ENCODE peak calls at places on chromosomes 13 and 19, in five cellular contexts. One of them, this sample, is unnamed. For H3K4me1 and H3K9me3, the result is how much of the 10 kb centered on the place peaks cover.

GRCh38 chr13:36275190-36276002 is 22.2 kb downstream of the CCDC169 start:
- DNase-seq in cardiac muscle cell: peak
- DNase-seq in mammary epithelial cell: no peak
- DNase-seq in heart right ventricle: no peak
- DNase-seq in pancreas: no peak
- DNase-seq in this sample: no peak

GRCh38 chr13:51222510-51223283 is 499 bp downstream of the FAM124A start:
- DNase-seq in cardiac muscle cell: no peak
- DNase-seq in mammary epithelial cell: no peak
- DNase-seq in heart right ventricle: no peak
- DNase-seq in pancreas: no peak
- DNase-seq in this sample: no peak

GRCh38 chr19:15288146-15288963 is 44.0 kb downstream of the BRD4 start:
- DNase-seq in cardiac muscle cell: no peak
- DNase-seq in mammary epithelial cell: peak
- DNase-seq in heart right ventricle: no peak
- DNase-seq in pancreas: no peak
- DNase-seq in this sample: no peak

GRCh38 chr19:19067276-19068072 is 3.7 kb downstream of the SLC25A42 start:
- DNase-seq in cardiac muscle cell: no peak
- DNase-seq in mammary epithelial cell: no peak
- DNase-seq in heart right ventricle: no peak
- DNase-seq in pancreas: no peak
- DNase-seq in this sample: no peak

GRCh38 chr13:75310005-75310580 is 171.9 kb downstream of the TBC1D4 start:
- DNase-seq in cardiac muscle cell: no peak
- DNase-seq in mammary epithelial cell: no peak
- DNase-seq in heart right ventricle: no peak
- DNase-seq in pancreas: no peak
- DNase-seq in this sample: no peak

GRCh38 chr19:743168-743687 is 7.7 kb upstream of the MISP start:
- DNase-seq in cardiac muscle cell: peak
- DNase-seq in mammary epithelial cell: no peak
- DNase-seq in heart right ventricle: no peak
- DNase-seq in pancreas: no peak
- DNase-seq in this sample: no peak

GRCh38 chr19:41928221-41928683 is at the start of gene ERFL:
- DNase-seq in cardiac muscle cell: no peak
- DNase-seq in mammary epithelial cell: no peak
- DNase-seq in heart right ventricle: no peak
- DNase-seq in pancreas: no peak
- DNase-seq in this sample: no peak

GRCh38 chr13:67023088-67023893 is 206.8 kb downstream of the PCDH9 start:
- DNase-seq in cardiac muscle cell: peak
- DNase-seq in mammary epithelial cell: peak
- DNase-seq in heart right ventricle: no peak
- DNase-seq in pancreas: no peak
- DNase-seq in this sample: no peak

GRCh38 chr19:17751103-17751911 is at the start of gene FCHO1:
- DNase-seq in cardiac muscle cell: no peak
- DNase-seq in mammary epithelial cell: no peak
- DNase-seq in heart right ventricle: peak
- DNase-seq in pancreas: no peak
- DNase-seq in this sample: peak

GRCh38 chr13:79999601-80000000 is 341.3 kb downstream of the SPRY2 start:
- DNase-seq in cardiac muscle cell: no peak
- DNase-seq in mammary epithelial cell: no peak
- DNase-seq in heart right ventricle: no peak
- DNase-seq in pancreas: no peak
- DNase-seq in this sample: no peak

GRCh38 chr19:16896913-16897571 is 8.2 kb downstream of the F2RL3 start:
- DNase-seq in cardiac muscle cell: peak
- DNase-seq in mammary epithelial cell: peak
- DNase-seq in heart right ventricle: peak
- DNase-seq in pancreas: peak
- DNase-seq in this sample: peak

GRCh38 chr13:99995104-99995502 is 13.5 kb downstream of the ZIC2 start:
- DNase-seq in cardiac muscle cell: no peak
- DNase-seq in mammary epithelial cell: no peak
- DNase-seq in heart right ventricle: no peak
- DNase-seq in pancreas: no peak
- DNase-seq in this sample: no peak

GRCh38 chr13:53382008-53382407 is 353.4 kb downstream of the OLFM4 start:
- DNase-seq in cardiac muscle cell: no peak
- DNase-seq in mammary epithelial cell: no peak
- DNase-seq in heart right ventricle: no peak
- DNase-seq in pancreas: no peak
- DNase-seq in this sample: no peak

GRCh38 chr19:16117594-16118033 is 5.9 kb downstream of the RAB8A start:
- DNase-seq in cardiac muscle cell: no peak
- DNase-seq in mammary epithelial cell: no peak
- DNase-seq in heart right ventricle: no peak
- DNase-seq in pancreas: no peak
- DNase-seq in this sample: no peak

GRCh38 chr19:18650048-18650435 is 13.2 kb downstream of the KLHL26 start:
- DNase-seq in cardiac muscle cell: peak
- DNase-seq in mammary epithelial cell: no peak
- DNase-seq in heart right ventricle: peak
- DNase-seq in pancreas: no peak
- DNase-seq in this sample: no peak

GRCh38 chr19:7722231-7722651 is 9.7 kb downstream of the CLEC4G start:
- DNase-seq in cardiac muscle cell: no peak
- DNase-seq in mammary epithelial cell: no peak
- DNase-seq in heart right ventricle: no peak
- DNase-seq in pancreas: no peak
- DNase-seq in this sample: no peak

GRCh38 chr19:55209430-55210119 is at the start of gene PTPRH:
- DNase-seq in cardiac muscle cell: no peak
- DNase-seq in mammary epithelial cell: no peak
- DNase-seq in heart right ventricle: no peak
- DNase-seq in pancreas: peak
- DNase-seq in this sample: no peak

GRCh38 chr13:40876020-40876738 is 86.8 kb downstream of the SLC25A15 start:
- DNase-seq in cardiac muscle cell: no peak
- DNase-seq in mammary epithelial cell: no peak
- DNase-seq in heart right ventricle: no peak
- DNase-seq in pancreas: no peak
- DNase-seq in this sample: no peak

GRCh38 chr13:103275708-103276107 is 209.5 kb upstream of the SLC10A2 start:
- DNase-seq in cardiac muscle cell: no peak
- DNase-seq in mammary epithelial cell: peak
- DNase-seq in heart right ventricle: no peak
- DNase-seq in pancreas: no peak
- DNase-seq in this sample: no peak

GRCh38 chr13:98411617-98412310 is 165.1 kb downstream of the STK24 start:
- DNase-seq in cardiac muscle cell: peak
- DNase-seq in mammary epithelial cell: no peak
- DNase-seq in heart right ventricle: no peak
- DNase-seq in pancreas: no peak
- DNase-seq in this sample: peak

GRCh38 chr13:79287994-79288795 is 117.9 kb downstream of the RBM26 start:
- DNase-seq in cardiac muscle cell: no peak
- DNase-seq in mammary epithelial cell: no peak
- DNase-seq in heart right ventricle: no peak
- DNase-seq in pancreas: no peak
- DNase-seq in this sample: no peak

GRCh38 chr13:31320946-31321345 is 121.2 kb downstream of the B3GLCT start:
- DNase-seq in cardiac muscle cell: no peak
- DNase-seq in mammary epithelial cell: no peak
- DNase-seq in heart right ventricle: no peak
- DNase-seq in pancreas: no peak
- DNase-seq in this sample: no peak

GRCh38 chr13:31321457-31321856 is 121.7 kb downstream of the B3GLCT start:
- DNase-seq in cardiac muscle cell: no peak
- DNase-seq in mammary epithelial cell: no peak
- DNase-seq in heart right ventricle: no peak
- DNase-seq in pancreas: no peak
- DNase-seq in this sample: no peak

GRCh38 chr13:31322702-31323101 is 122.9 kb downstream of the B3GLCT start:
- DNase-seq in cardiac muscle cell: no peak
- DNase-seq in mammary epithelial cell: peak
- DNase-seq in heart right ventricle: no peak
- DNase-seq in pancreas: no peak
- DNase-seq in this sample: no peak

GRCh38 chr13:31327157-31327556 is 127.4 kb downstream of the B3GLCT start:
- DNase-seq in cardiac muscle cell: no peak
- DNase-seq in mammary epithelial cell: no peak
- DNase-seq in heart right ventricle: no peak
- DNase-seq in pancreas: no peak
- DNase-seq in this sample: no peak

GRCh38 chr13:31322025-31322424 is 122.2 kb downstream of the B3GLCT start:
- DNase-seq in cardiac muscle cell: peak
- DNase-seq in mammary epithelial cell: peak
- DNase-seq in heart right ventricle: no peak
- DNase-seq in pancreas: no peak
- DNase-seq in this sample: no peak
- H3K4me1 ChIP-seq in cardiac muscle cell: under half
- H3K4me1 ChIP-seq in mammary epithelial cell: under half
- H3K4me1 ChIP-seq in heart right ventricle: under half
- H3K4me1 ChIP-seq in pancreas: under half
- H3K4me1 ChIP-seq in this sample: under half

GRCh38 chr13:19573072-19573716 is 11.9 kb upstream of the TPTE2 start:
- DNase-seq in cardiac muscle cell: no peak
- DNase-seq in mammary epithelial cell: no peak
- DNase-seq in heart right ventricle: no peak
- DNase-seq in pancreas: no peak
- DNase-seq in this sample: no peak
- H3K27ac ChIP-seq in cardiac muscle cell: no peak
- H3K27ac ChIP-seq in mammary epithelial cell: no peak
- H3K27ac ChIP-seq in heart right ventricle: no peak
- H3K27ac ChIP-seq in pancreas: no peak
- H3K27ac ChIP-seq in this sample: no peak

DNA sequence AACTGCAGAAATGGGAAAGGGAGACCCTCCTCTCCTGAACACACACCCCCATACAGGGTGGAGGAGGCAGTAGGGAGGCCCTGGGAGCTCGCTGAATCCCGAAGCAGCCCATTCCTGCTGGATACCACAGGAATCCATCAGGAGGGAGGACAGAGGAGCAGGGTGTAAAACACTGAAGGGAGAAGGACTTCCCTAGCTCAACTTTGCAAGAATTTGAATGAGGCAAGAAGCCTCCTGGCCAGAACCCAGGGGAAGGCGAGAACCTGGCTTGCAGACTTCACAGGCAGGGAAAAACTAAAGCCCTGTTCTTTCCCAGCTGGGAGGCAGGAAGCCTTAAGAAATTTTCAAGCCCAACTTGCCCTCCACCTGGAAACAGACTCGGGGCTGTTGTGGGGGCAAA is 43.5 kb downstream of the ZNF91 start:
- DNase-seq in cardiac muscle cell: no peak
- DNase-seq in mammary epithelial cell: no peak
- DNase-seq in heart right ventricle: no peak
- DNase-seq in pancreas: no peak
- DNase-seq in this sample: no peak
- H3K9me3 ChIP-seq in cardiac muscle cell: under half
- H3K9me3 ChIP-seq in mammary epithelial cell: half or more
- H3K9me3 ChIP-seq in heart right ventricle: under half
- H3K9me3 ChIP-seq in pancreas: under half
- H3K9me3 ChIP-seq in this sample: under half

GRCh38 chr13:43240278-43240677 is 216.9 kb downstream of the DNAJC15 start:
- DNase-seq in cardiac muscle cell: no peak
- DNase-seq in mammary epithelial cell: no peak
- DNase-seq in heart right ventricle: no peak
- DNase-seq in pancreas: no peak
- DNase-seq in this sample: no peak
- H3K4me1 ChIP-seq in cardiac muscle cell: under half
- H3K4me1 ChIP-seq in mammary epithelial cell: under half
- H3K4me1 ChIP-seq in heart right ventricle: under half
- H3K4me1 ChIP-seq in pancreas: under half
- H3K4me1 ChIP-seq in this sample: under half

GRCh38 chr19:35206855-35207254 is 21.7 kb downstream of the FAM187B start:
- DNase-seq in cardiac muscle cell: no peak
- DNase-seq in mammary epithelial cell: no peak
- DNase-seq in heart right ventricle: no peak
- DNase-seq in pancreas: no peak
- DNase-seq in this sample: no peak
- H3K27ac ChIP-seq in cardiac muscle cell: no peak
- H3K27ac ChIP-seq in mammary epithelial cell: no peak
- H3K27ac ChIP-seq in heart right ventricle: no peak
- H3K27ac ChIP-seq in pancreas: no peak
- H3K27ac ChIP-seq in this sample: peak

GRCh38 chr19:57031156-57031555 is 88.6 kb upstream of the USP29 start:
- DNase-seq in cardiac muscle cell: no peak
- DNase-seq in mammary epithelial cell: no peak
- DNase-seq in heart right ventricle: no peak
- DNase-seq in pancreas: no peak
- DNase-seq in this sample: no peak
- H3K9me3 ChIP-seq in cardiac muscle cell: under half
- H3K9me3 ChIP-seq in mammary epithelial cell: under half
- H3K9me3 ChIP-seq in heart right ventricle: under half
- H3K9me3 ChIP-seq in pancreas: under half
- H3K9me3 ChIP-seq in this sample: under half

GRCh38 chr19:47507031-47507430 is 7.8 kb downstream of the NAPA start:
- DNase-seq in cardiac muscle cell: no peak
- DNase-seq in mammary epithelial cell: no peak
- DNase-seq in heart right ventricle: no peak
- DNase-seq in pancreas: peak
- DNase-seq in this sample: no peak
- H3K4me1 ChIP-seq in cardiac muscle cell: under half
- H3K4me1 ChIP-seq in mammary epithelial cell: under half
- H3K4me1 ChIP-seq in heart right ventricle: half or more
- H3K4me1 ChIP-seq in pancreas: under half
- H3K4me1 ChIP-seq in this sample: under half

DNA sequence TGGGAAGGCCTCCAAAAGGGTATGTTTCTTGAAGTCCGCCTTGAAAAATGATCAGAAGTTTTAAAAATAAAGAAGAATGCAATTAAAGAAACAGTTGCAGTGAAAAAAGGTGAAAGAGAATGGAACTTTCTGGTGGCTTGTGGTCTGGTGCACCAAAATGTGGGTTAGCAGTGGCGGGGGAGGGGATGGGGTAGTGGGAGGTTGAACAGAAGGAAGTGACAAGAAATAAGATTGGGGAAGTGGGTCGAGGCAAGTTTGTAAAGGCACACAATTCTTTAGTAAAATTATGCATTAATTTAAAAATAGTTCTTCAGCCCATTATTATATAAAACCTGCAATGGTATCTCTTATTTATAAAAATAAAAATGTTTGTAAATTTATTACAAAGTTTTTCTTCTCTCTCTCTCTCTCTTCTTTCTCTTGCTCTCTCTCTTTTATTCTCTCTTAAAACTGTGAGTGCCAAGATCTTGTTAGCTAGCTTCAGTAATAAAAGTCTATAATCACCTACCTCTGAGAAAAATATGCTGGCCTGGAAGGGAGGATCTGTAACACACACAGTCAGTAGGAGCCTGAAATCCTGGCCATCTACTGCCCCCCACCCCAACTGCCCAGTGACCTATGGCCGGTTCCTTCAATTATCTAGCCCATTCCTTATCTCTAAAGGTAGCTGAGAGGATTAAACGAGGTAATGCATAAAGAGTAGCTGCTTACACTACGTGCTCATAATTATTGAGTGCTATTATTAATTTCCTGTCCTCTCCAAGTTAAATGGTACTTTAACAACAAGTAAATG is 2.2 kb downstream of the LCP1 start:
- DNase-seq in cardiac muscle cell: no peak
- DNase-seq in mammary epithelial cell: no peak
- DNase-seq in heart right ventricle: peak
- DNase-seq in pancreas: no peak
- DNase-seq in this sample: peak
- H3K27ac ChIP-seq in cardiac muscle cell: no peak
- H3K27ac ChIP-seq in mammary epithelial cell: no peak
- H3K27ac ChIP-seq in heart right ventricle: peak
- H3K27ac ChIP-seq in pancreas: no peak
- H3K27ac ChIP-seq in this sample: peak

GRCh38 chr19:8815780-8816179 is 16.3 kb downstream of the ZNF558 start:
- DNase-seq in cardiac muscle cell: no peak
- DNase-seq in mammary epithelial cell: no peak
- DNase-seq in heart right ventricle: no peak
- DNase-seq in pancreas: no peak
- DNase-seq in this sample: no peak
- H3K9me3 ChIP-seq in cardiac muscle cell: under half
- H3K9me3 ChIP-seq in mammary epithelial cell: under half
- H3K9me3 ChIP-seq in heart right ventricle: under half
- H3K9me3 ChIP-seq in pancreas: under half
- H3K9me3 ChIP-seq in this sample: under half

This sample was measured in naive thymus-derived CD4-positive, alpha-beta T cell.